ENCODE peak calls at places on chromosomes 12 and 14, in six cellular contexts. B is IMR-90, R is H9, U is mesenchymal stem cell, S is H1, L is trophoblast cell. V is an unnamed sample.

GRCh38 chr12:78220811-78221210 is 390.1 kb downstream of the NAV3 start:
- DNase-seq in R (no peak), S (no peak), B (no peak), U (no peak), L (no peak), V (no peak)

GRCh38 chr12:4241592-4241991 is 32.0 kb upstream of the CCND2 start:
- DNase-seq in S (no peak), U (no peak), L (no peak), B (no peak), R (no peak), V (no peak)

GRCh38 chr12:47085815-47086252 is 6.1 kb upstream of the AMIGO2 start:
- DNase-seq in U (peak), B (peak), S (no peak), R (peak), L (peak), V (no peak)

GRCh38 chr12:55720894-55721444 is 776 bp downstream of the RDH5 start:
- DNase-seq in B (peak), L (peak), R (peak), U (peak), S (no peak), V (no peak)

GRCh38 chr12:28104893-28105864 is 85.1 kb upstream of the CCDC91 start:
- DNase-seq in R (no peak), U (peak), L (no peak), B (no peak), S (no peak), V (no peak)

GRCh38 chr14:34676516-34677211 is 37.7 kb downstream of the CFL2 start:
- DNase-seq in R (no peak), L (no peak), S (no peak), U (no peak), B (no peak), V (no peak)

GRCh38 chr14:100192250-100192671 is 32.8 kb upstream of the DEGS2 start:
- DNase-seq in S (no peak), L (no peak), B (no peak), R (no peak), U (no peak), V (no peak)

GRCh38 chr12:6960291-6961277 is 9.4 kb downstream of the PTPN6 start:
- DNase-seq in B (peak), R (no peak), U (no peak), S (no peak), L (peak), V (no peak)

GRCh38 chr14:58296731-58297130 is 1.6 kb upstream of the ARID4A start:
- DNase-seq in L (peak), R (no peak), U (peak), S (no peak), B (peak), V (no peak)

GRCh38 chr14:100740196-100740825 is 13.6 kb downstream of the DLK1 start:
- DNase-seq in B (no peak), S (no peak), R (peak), U (no peak), L (no peak), V (no peak)

GRCh38 chr12:30661210-30661609 is 34.5 kb downstream of the IPO8 start:
- DNase-seq in B (no peak), U (no peak), L (no peak), S (no peak), R (no peak), V (no peak)

GRCh38 chr14:69685716-69686115 is 74.3 kb downstream of the SUSD6 start:
- DNase-seq in L (no peak), U (no peak), R (no peak), B (peak), S (no peak), V (no peak)

GRCh38 chr12:53758081-53758769 is 6.4 kb upstream of the CISTR start:
- DNase-seq in S (no peak), R (no peak), B (no peak), U (no peak), L (no peak), V (no peak)

GRCh38 chr12:94386422-94386821 is 73.2 kb downstream of the CEP83 start:
- DNase-seq in R (no peak), S (no peak), B (peak), L (no peak), U (peak), V (no peak)

GRCh38 chr12:57236224-57236924 is 6.9 kb downstream of the SHMT2 start:
- DNase-seq in B (no peak), R (peak), L (no peak), S (no peak), U (no peak), V (no peak)

GRCh38 chr14:23360496-23360895 is 4.5 kb downstream of the EFS start:
- DNase-seq in U (no peak), L (no peak), S (no peak), R (peak), B (no peak), V (no peak)

GRCh38 chr12:44159211-44159610 is 323.3 kb downstream of the TMEM117 start:
- DNase-seq in S (no peak), B (no peak), U (no peak), L (no peak), R (no peak), V (no peak)

GRCh38 chr12:54338682-54339296 is 13.9 kb downstream of the COPZ1 start:
- DNase-seq in B (peak), U (peak), R (no peak), L (no peak), S (no peak), V (no peak)

GRCh38 chr14:55297611-55298323 is 26.5 kb downstream of the FBXO34 start:
- DNase-seq in R (no peak), B (no peak), L (peak), U (no peak), S (no peak), V (no peak)

GRCh38 chr12:19390208-19390607 is 49.1 kb upstream of the AEBP2 start:
- DNase-seq in L (peak), U (no peak), B (peak), R (no peak), S (no peak), V (no peak)

GRCh38 chr14:58072288-58073071 is 79.5 kb downstream of the ARMH4 start:
- DNase-seq in L (peak), U (peak), B (peak), R (peak), S (no peak), V (peak)

GRCh38 chr14:59588136-59588535 is 11.5 kb upstream of the CCDC175 start:
- DNase-seq in L (no peak), S (no peak), U (no peak), R (no peak), B (no peak), V (no peak)

GRCh38 chr12:12715459-12716150 is 1.6 kb upstream of the CDKN1B start:
- DNase-seq in S (no peak), U (peak), B (no peak), R (no peak), L (no peak), V (no peak)

GRCh38 chr12:131222271-131223139 is 268.8 kb downstream of the ADGRD1 start:
- DNase-seq in U (no peak), L (no peak), R (peak), S (no peak), B (no peak), V (peak)

GRCh38 chr12:110856517-110856916 is 9.7 kb downstream of the CCDC63 start:
- DNase-seq in L (no peak), B (no peak), U (no peak), S (no peak), R (no peak), V (no peak)

GRCh38 chr14:57747036-57747435 is 118.9 kb downstream of the SLC35F4 start:
- DNase-seq in R (no peak), U (no peak), L (peak), S (no peak), B (no peak), V (no peak)

GRCh38 chr12:69689638-69690037 is 9.5 kb downstream of the BEST3 start:
- DNase-seq in L (no peak), U (no peak), R (no peak), B (no peak), S (no peak), V (no peak)

GRCh38 chr12:4975574-4975973 is 65.9 kb downstream of the KCNA1 start:
- DNase-seq in U (no peak), S (no peak), L (no peak), R (peak), B (no peak), V (no peak)

GRCh38 chr14:89186850-89187376 is 230.1 kb downstream of the FOXN3 start:
- DNase-seq in B (peak), R (no peak), S (no peak), U (peak), L (no peak), V (no peak)

GRCh38 chr14:74882103-74882920 is 596 bp downstream of the DLST start:
- DNase-seq in S (no peak), L (peak), U (peak), B (peak), R (no peak), V (peak)

DNA sequence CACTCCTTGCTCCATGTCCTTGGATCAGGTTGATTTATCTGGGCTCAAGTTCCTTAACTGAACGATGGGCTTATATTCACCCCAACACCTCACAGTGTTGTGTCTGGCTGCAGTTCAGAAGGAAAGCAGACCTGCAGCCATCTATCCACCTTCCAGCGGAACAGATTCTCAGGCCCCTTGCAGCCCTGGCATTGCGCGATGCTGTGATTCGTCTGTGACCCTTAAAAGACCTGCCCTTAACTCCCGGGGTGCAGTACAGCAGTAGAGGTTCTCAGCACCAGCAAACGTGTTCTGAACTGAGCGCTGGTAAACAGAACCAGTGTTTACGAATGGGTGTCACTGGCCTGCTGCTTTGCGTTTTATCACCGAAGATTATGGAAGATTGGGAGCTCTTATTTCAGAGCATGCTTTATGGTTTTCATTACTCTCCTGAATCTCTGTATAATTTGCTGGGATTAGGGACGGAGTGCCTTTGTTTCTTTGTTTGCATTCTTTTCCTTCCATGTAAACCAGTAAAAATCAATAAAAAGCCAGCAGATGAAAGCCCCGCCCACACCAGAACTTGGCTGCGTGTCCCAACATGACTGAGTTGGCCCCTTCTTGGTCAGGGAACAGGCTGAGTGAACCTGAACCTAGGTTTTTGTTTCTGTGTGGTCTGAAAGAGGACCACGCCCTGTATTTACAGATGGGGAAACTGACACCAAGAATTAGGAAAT is 286.7 kb upstream of the CRY1 start:
- DNase-seq in L (no peak), U (no peak), S (no peak), R (no peak), B (peak), V (no peak)
- H3K27ac ChIP-seq in L (no peak), U (peak), S (no peak), R (no peak), B (peak), V (no peak)

DNA sequence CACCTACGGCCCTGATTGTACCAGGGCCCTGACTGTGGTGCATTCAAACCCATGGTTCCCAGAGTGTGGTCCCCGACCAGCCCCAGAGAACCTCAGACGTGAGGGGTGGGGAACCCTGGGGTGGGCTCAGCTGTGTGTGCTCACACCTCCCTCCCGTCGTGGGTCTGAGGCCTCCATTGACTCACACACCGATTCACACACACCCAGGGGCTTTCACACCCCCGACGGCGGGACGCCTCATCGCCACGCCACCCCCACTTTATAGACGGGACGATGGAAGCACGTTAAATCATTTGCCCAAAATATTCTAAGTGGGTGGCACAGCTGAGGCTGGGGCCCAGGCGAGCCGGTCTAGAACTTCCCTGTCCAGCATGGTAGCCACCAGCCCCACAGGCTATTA is 3.4 kb upstream of the FBRSL1 start:
- DNase-seq in L (no peak), S (no peak), U (no peak), R (no peak), B (no peak), V (no peak)
- H3K14ac ChIP-seq in L (no peak), S (no peak), U (no peak), R (no peak), B (no peak), V (peak)

GRCh38 chr12:42701079-42701478 is 111.5 kb upstream of the PRICKLE1 start:
- DNase-seq in R (no peak), L (peak), B (no peak), U (no peak), S (no peak), V (no peak)
- H3K27ac ChIP-seq in R (no peak), L (no peak), B (no peak), U (no peak), S (no peak), V (no peak)

GRCh38 chr12:129082441-129082840 is 229.2 kb downstream of the GLT1D1 start:
- DNase-seq in U (no peak), R (no peak), L (no peak), S (no peak), B (no peak), V (no peak)
- H3K14ac ChIP-seq in U (no peak), R (no peak), L (no peak), S (no peak), B (no peak), V (no peak)

DNA sequence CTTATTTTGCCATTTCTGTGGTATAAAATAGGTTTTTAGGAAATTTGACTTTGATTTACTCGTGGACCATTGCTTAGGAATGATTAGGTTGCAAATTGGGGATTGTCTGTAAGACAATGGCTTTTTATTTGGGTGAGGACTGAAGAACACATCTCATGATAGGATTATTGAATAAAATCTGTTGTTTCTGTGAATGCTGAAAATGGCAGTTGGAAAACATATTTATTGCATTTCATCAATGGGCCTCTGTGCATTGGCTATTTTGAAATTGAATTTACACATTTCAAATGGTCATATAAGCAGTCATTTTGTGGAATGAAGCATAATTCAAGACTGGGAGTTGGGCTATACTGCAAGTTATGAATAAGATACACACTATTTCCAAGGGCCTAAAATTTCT is 46.0 kb downstream of the FGD4 start:
- DNase-seq in U (no peak), S (no peak), L (no peak), B (no peak), R (no peak), V (no peak)
- H3K27ac ChIP-seq in U (peak), S (no peak), L (no peak), B (no peak), R (no peak), V (no peak)

GRCh38 chr12:123106640-123107359 is 44.1 kb downstream of the PITPNM2 start:
- DNase-seq in S (no peak), L (no peak), B (no peak), R (peak), U (no peak), V (no peak)
- H3K14ac ChIP-seq in S (no peak), L (no peak), B (no peak), R (peak), U (peak), V (no peak)

DNA sequence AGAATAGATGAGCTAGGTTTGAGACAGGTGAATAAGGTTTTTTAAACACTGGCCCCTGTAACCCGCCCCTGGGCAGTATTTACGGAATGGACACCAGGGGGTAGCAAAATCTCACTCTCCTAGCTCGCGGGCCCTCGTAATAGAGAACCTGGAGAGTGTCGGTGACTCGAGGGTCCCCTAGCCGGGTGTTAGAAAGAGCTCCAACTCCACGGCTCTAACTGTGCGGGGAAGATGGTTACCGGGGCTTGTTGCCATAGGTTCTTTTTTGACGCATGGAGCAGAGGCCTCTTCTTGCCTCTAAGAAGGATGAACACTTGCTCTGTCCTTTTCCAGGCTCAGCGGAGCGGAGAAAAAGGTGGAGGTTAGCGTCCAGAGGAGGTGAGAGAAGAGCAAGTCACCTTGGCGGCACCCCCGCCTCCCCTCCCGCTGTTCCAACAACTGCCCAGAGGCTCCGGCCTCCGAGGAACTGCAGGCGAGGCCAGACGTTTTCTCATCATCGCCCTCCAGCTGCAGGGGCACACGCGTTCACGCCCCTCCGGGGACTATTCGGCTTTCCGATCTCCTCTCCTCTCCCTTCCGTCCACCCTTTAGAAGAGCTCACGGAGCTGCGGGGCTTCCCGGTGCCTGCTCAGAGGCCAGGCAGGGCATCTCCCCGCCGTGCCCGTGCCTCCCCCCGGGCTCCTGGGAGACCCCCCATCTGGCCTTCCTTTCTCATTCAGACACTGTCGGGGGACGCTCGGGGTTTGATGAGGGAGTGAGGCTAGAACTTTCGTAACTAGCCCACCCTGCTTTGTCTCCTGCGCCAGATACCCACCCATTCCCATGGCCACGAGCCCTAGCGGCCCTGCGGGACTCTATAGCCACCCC is 1.4 kb upstream of the ARHGEF40 start:
- DNase-seq in B (peak), R (peak), S (no peak), U (peak), L (peak), V (peak)
- H3K27ac ChIP-seq in B (peak), R (no peak), S (no peak), U (peak), L (no peak), V (peak)

GRCh38 chr12:33945438-33945784 is 76.9 kb upstream of the ALG10 start:
- DNase-seq in L (no peak), S (no peak), U (no peak), R (no peak), B (no peak), V (no peak)

GRCh38 chr12:33942172-33942571 is 80.1 kb upstream of the ALG10 start:
- DNase-seq in R (no peak), L (no peak), B (no peak), U (no peak), S (no peak), V (no peak)

GRCh38 chr12:33944703-33945437 is 77.4 kb upstream of the ALG10 start:
- DNase-seq in R (no peak), L (peak), B (no peak), S (no peak), U (no peak), V (no peak)
- H3K14ac ChIP-seq in R (no peak), L (no peak), B (no peak), S (no peak), U (no peak), V (no peak)

GRCh38 chr12:122726056-122726558 is 4.5 kb downstream of the HCAR1 start:
- DNase-seq in B (no peak), U (no peak), L (peak), R (peak), S (peak), V (no peak)
- H3K27ac ChIP-seq in B (no peak), U (no peak), L (peak), R (no peak), S (no peak), V (no peak)

V was measured in neuronal stem cell.